ENCODE peak calls at places on chromosome 10, in six cellular contexts. One of them, this sample, is unnamed.

GRCh38 chr10:29243750-29244149 is 45.1 kb upstream of the LYZL1 start:
- ATAC-seq in heart left ventricle: no peak
- ATAC-seq in IMR-90: no peak
- ATAC-seq in gastrocnemius medialis: no peak
- ATAC-seq in GM12878: no peak
- ATAC-seq in K562: peak
- ATAC-seq in this sample: no peak

GRCh38 chr10:14671383-14671782 is 103.3 kb downstream of the FAM107B start:
- ATAC-seq in gastrocnemius medialis: no peak
- ATAC-seq in IMR-90: no peak
- ATAC-seq in heart left ventricle: no peak
- ATAC-seq in K562: peak
- ATAC-seq in GM12878: no peak
- ATAC-seq in this sample: no peak

GRCh38 chr10:63976538-63976937 is 455.3 kb downstream of the REEP3 start:
- ATAC-seq in K562: peak
- ATAC-seq in heart left ventricle: peak
- ATAC-seq in GM12878: peak
- ATAC-seq in IMR-90: peak
- ATAC-seq in gastrocnemius medialis: no peak
- ATAC-seq in this sample: no peak

GRCh38 chr10:61452229-61452651 is 941 bp downstream of the TMEM26 start:
- ATAC-seq in heart left ventricle: no peak
- ATAC-seq in K562: no peak
- ATAC-seq in IMR-90: no peak
- ATAC-seq in gastrocnemius medialis: no peak
- ATAC-seq in GM12878: no peak
- ATAC-seq in this sample: no peak

GRCh38 chr10:99331207-99331803 is 2.1 kb downstream of the CNNM1 start:
- ATAC-seq in IMR-90: no peak
- ATAC-seq in GM12878: no peak
- ATAC-seq in K562: no peak
- ATAC-seq in gastrocnemius medialis: no peak
- ATAC-seq in heart left ventricle: no peak
- ATAC-seq in this sample: no peak

GRCh38 chr10:126247454-126247975 is 140.8 kb downstream of the ADAM12 start:
- ATAC-seq in K562: no peak
- ATAC-seq in IMR-90: peak
- ATAC-seq in GM12878: no peak
- ATAC-seq in heart left ventricle: peak
- ATAC-seq in gastrocnemius medialis: no peak
- ATAC-seq in this sample: peak

GRCh38 chr10:53622201-53622600 is 849.6 kb upstream of the MBL2 start:
- ATAC-seq in IMR-90: no peak
- ATAC-seq in K562: no peak
- ATAC-seq in heart left ventricle: no peak
- ATAC-seq in gastrocnemius medialis: no peak
- ATAC-seq in GM12878: no peak
- ATAC-seq in this sample: no peak

GRCh38 chr10:69739561-69739960 is 62.1 kb upstream of the COL13A1 start:
- ATAC-seq in IMR-90: no peak
- ATAC-seq in GM12878: no peak
- ATAC-seq in heart left ventricle: peak
- ATAC-seq in gastrocnemius medialis: no peak
- ATAC-seq in K562: no peak
- ATAC-seq in this sample: no peak

GRCh38 chr10:29608062-29608461 is 26.7 kb downstream of the SVIL start:
- ATAC-seq in IMR-90: no peak
- ATAC-seq in K562: no peak
- ATAC-seq in GM12878: peak
- ATAC-seq in gastrocnemius medialis: peak
- ATAC-seq in heart left ventricle: peak
- ATAC-seq in this sample: peak

GRCh38 chr10:90421874-90422273 is 436.0 kb downstream of the HTR7 start:
- ATAC-seq in IMR-90: no peak
- ATAC-seq in GM12878: no peak
- ATAC-seq in heart left ventricle: no peak
- ATAC-seq in gastrocnemius medialis: no peak
- ATAC-seq in K562: no peak
- ATAC-seq in this sample: no peak

GRCh38 chr10:16891375-16892313 is 74.4 kb upstream of the RSU1 start:
- ATAC-seq in IMR-90: peak
- ATAC-seq in gastrocnemius medialis: peak
- ATAC-seq in heart left ventricle: peak
- ATAC-seq in K562: peak
- ATAC-seq in GM12878: peak
- ATAC-seq in this sample: peak
- TF ChIP-seq POLR2A in IMR-90: peak
- TF ChIP-seq POLR2A in gastrocnemius medialis: no peak
- TF ChIP-seq POLR2A in heart left ventricle: no peak
- TF ChIP-seq POLR2A in K562: peak
- TF ChIP-seq POLR2A in GM12878: peak
- TF ChIP-seq POLR2A in this sample: no peak

GRCh38 chr10:11830836-11831519 is 7.8 kb downstream of the PROSER2 start:
- ATAC-seq in gastrocnemius medialis: no peak
- ATAC-seq in heart left ventricle: no peak
- ATAC-seq in K562: peak
- ATAC-seq in GM12878: no peak
- ATAC-seq in IMR-90: no peak
- ATAC-seq in this sample: no peak
- TF ChIP-seq POLR2A in gastrocnemius medialis: no peak
- TF ChIP-seq POLR2A in heart left ventricle: no peak
- TF ChIP-seq POLR2A in K562: no peak
- TF ChIP-seq POLR2A in GM12878: no peak
- TF ChIP-seq POLR2A in IMR-90: no peak
- TF ChIP-seq POLR2A in this sample: no peak

GRCh38 chr10:110224992-110225391 is 17.6 kb downstream of the MXI1 start:
- ATAC-seq in GM12878: no peak
- ATAC-seq in K562: no peak
- ATAC-seq in gastrocnemius medialis: no peak
- ATAC-seq in IMR-90: no peak
- ATAC-seq in heart left ventricle: no peak
- ATAC-seq in this sample: no peak

GRCh38 chr10:110225441-110225755 is 18.0 kb downstream of the MXI1 start:
- ATAC-seq in gastrocnemius medialis: no peak
- ATAC-seq in heart left ventricle: no peak
- ATAC-seq in GM12878: peak
- ATAC-seq in K562: no peak
- ATAC-seq in IMR-90: no peak
- ATAC-seq in this sample: no peak

GRCh38 chr10:110226555-110226925 is 19.1 kb downstream of the MXI1 start:
- ATAC-seq in GM12878: peak
- ATAC-seq in K562: peak
- ATAC-seq in heart left ventricle: peak
- ATAC-seq in gastrocnemius medialis: peak
- ATAC-seq in IMR-90: peak
- ATAC-seq in this sample: peak

GRCh38 chr10:110226926-110227641 is 19.7 kb downstream of the MXI1 start:
- ATAC-seq in K562: peak
- ATAC-seq in heart left ventricle: peak
- ATAC-seq in gastrocnemius medialis: peak
- ATAC-seq in GM12878: peak
- ATAC-seq in IMR-90: peak
- ATAC-seq in this sample: peak

GRCh38 chr10:110225756-110226554 is 18.6 kb downstream of the MXI1 start:
- ATAC-seq in gastrocnemius medialis: peak
- ATAC-seq in IMR-90: peak
- ATAC-seq in K562: peak
- ATAC-seq in GM12878: peak
- ATAC-seq in heart left ventricle: peak
- ATAC-seq in this sample: peak
- TF ChIP-seq POLR2A in gastrocnemius medialis: peak
- TF ChIP-seq POLR2A in IMR-90: no peak
- TF ChIP-seq POLR2A in K562: peak
- TF ChIP-seq POLR2A in GM12878: peak
- TF ChIP-seq POLR2A in heart left ventricle: peak
- TF ChIP-seq POLR2A in this sample: peak

DNA sequence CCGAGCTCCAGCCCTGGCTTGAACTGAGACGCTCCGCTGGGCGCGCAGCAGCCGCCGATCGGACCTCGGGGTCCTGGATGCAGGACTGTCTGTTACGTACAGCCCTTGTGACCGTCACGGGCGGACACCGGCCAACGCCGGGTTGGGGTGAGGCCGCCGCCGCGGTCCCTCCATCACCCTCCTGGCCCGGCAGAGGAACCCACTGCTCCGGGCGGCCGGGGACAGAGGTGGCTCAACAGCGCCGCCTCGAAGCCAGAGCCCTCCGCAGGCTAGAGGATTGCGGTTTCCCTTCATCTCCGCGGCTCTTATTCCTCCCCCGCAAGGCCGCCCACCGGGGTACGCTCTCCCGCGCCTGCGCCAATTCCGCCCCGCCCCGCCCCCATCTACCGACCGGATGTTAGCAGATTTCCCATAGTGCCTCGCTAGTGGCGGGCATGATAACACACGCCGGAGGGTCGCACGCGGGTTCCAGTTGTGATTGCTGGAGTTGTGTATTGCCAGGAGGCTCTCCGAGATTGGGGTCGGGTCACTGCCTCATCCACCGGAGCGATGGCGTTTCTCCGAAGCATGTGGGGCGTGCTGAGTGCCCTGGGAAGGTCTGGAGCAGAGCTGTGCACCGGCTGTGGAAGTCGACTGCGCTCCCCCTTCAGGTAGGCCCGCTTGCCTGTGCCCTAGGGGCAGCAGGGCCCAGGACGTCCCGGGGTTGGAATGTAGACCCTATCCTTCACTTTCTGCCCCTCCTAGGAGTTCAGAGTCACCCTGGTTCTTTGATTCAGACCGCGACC is at the start of gene TFAM:
- ATAC-seq in IMR-90: peak
- ATAC-seq in K562: peak
- ATAC-seq in gastrocnemius medialis: peak
- ATAC-seq in heart left ventricle: peak
- ATAC-seq in GM12878: peak
- ATAC-seq in this sample: peak
- TF ChIP-seq POLR2A in IMR-90: peak
- TF ChIP-seq POLR2A in K562: peak
- TF ChIP-seq POLR2A in gastrocnemius medialis: peak
- TF ChIP-seq POLR2A in heart left ventricle: peak
- TF ChIP-seq POLR2A in GM12878: peak
- TF ChIP-seq POLR2A in this sample: peak

DNA sequence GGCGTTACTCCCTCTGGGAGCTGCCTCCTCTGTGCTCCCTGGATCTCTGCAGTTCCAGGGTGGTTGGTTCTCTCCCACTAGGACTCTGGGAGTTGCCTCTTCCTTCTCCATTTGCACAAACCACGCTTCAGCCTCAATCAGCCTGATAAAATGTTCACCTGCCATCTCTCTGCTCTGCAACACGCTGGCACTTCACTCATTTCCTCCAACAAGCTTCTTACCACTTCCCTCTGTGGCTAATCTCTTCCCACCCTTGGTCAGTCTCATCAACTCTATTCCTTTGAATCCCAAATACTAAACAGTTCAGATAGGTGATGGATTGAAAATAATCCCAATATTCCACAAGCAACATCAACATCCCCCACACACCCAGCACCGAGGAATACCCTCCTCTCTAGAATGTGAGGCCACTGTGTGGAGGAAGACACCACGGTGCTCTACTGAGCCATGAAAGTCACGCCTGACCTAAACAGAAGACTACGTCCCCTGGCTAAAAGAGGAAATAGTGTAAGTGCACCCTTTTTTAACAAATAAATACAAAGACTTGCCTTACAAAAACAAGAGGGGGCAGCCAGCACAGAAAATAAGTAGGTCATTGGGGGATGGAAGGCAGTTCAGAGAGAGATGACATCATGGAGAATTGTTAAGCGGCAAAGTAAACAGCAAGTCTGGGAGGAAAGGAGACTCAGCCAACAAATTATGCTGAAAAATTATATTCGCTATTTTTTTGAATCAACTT is 1.9 kb upstream of the FAM170B start:
- ATAC-seq in heart left ventricle: no peak
- ATAC-seq in GM12878: peak
- ATAC-seq in IMR-90: no peak
- ATAC-seq in gastrocnemius medialis: peak
- ATAC-seq in K562: no peak
- ATAC-seq in this sample: peak
- TF ChIP-seq POLR2A in heart left ventricle: no peak
- TF ChIP-seq POLR2A in GM12878: no peak
- TF ChIP-seq POLR2A in IMR-90: no peak
- TF ChIP-seq POLR2A in gastrocnemius medialis: no peak
- TF ChIP-seq POLR2A in K562: no peak
- TF ChIP-seq POLR2A in this sample: no peak

DNA sequence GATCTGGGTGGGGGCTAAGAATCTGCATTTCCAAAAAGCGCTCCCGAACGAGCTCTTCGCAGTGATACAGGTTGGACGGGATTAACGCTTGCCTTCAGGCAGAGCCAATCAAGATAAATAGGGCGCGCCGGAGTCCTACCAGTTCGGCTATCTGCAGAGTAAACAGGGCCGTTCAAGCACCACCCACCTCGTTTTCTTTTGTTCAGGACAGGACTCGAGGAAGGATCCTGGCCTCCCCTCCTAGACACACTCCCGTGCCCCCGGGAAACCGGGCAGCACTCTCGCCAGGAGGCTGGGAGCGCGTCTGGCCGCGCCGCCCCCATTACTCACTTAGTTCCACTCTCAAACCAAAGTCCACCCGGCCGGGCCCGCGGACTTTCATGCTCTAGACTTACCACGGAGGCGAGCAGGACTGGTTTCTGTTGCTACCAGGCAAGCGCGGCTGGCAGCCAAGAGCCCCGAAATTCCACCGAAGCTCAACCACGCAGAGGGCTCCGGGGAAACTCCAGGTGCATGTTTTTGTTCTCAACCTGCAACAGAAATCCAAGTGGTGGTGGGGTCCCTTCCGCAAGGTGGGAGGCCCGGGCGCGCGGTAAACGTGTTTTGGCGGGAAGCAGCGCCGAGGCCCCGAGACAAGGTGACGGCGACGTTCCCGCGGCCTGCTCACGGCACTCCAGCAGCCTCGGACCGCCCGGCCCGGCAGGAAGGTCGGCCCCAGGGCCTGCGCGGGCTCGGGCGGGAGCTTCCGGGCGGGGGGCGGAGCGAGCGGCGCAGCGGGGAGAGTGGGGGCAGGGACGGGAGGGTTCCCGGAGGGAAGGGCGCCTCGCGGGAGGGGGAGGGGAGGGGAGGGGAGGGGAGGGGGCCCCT is 12.7 kb downstream of the HNRNPF start:
- ATAC-seq in heart left ventricle: peak
- ATAC-seq in K562: peak
- ATAC-seq in gastrocnemius medialis: peak
- ATAC-seq in IMR-90: peak
- ATAC-seq in GM12878: peak
- ATAC-seq in this sample: peak
- TF ChIP-seq POLR2A in heart left ventricle: no peak
- TF ChIP-seq POLR2A in K562: peak
- TF ChIP-seq POLR2A in gastrocnemius medialis: no peak
- TF ChIP-seq POLR2A in IMR-90: peak
- TF ChIP-seq POLR2A in GM12878: peak
- TF ChIP-seq POLR2A in this sample: no peak